ENCODE peak calls at places on chromosomes 12 and 14, in ten cellular contexts. R is heart left ventricle, N is brain microvascular endothelial cell, A is uterus, G is AG04450, S is HepG2, B is tibial nerve, P is astrocyte, I is cardiac fibroblast, W is left lung. Q is an unnamed sample.

GRCh38 chr14:77061630-77062029 is 33.1 kb upstream of the IRF2BPL start:
- DNase-seq in S (no peak), I (no peak), N (no peak), W (no peak), P (no peak), A (no peak), G (no peak), B (no peak), R (no peak), Q (no peak)

GRCh38 chr14:61866932-61867920 is 105.0 kb downstream of the SNAPC1 start:
- DNase-seq in B (no peak), I (peak), A (no peak), N (peak), G (no peak), R (no peak), S (no peak), W (no peak), P (no peak), Q (no peak)

GRCh38 chr12:54588110-54588831 is at the start of gene PPP1R1A:
- DNase-seq in R (peak), S (no peak), I (no peak), A (no peak), W (no peak), N (no peak), G (no peak), B (no peak), P (no peak), Q (peak)

GRCh38 chr14:77220246-77221017 is 38.8 kb downstream of the TMEM63C start:
- DNase-seq in I (no peak), A (no peak), B (no peak), P (no peak), N (no peak), W (no peak), G (no peak), R (no peak), S (no peak), Q (no peak)

GRCh38 chr14:88424573-88424972 is 39.1 kb downstream of the SPATA7 start:
- DNase-seq in B (no peak), G (no peak), S (no peak), N (no peak), A (no peak), W (no peak), I (peak), R (no peak), P (peak), Q (peak)

GRCh38 chr12:604956-605355 is 58.3 kb downstream of the NINJ2 start:
- DNase-seq in P (no peak), N (no peak), I (no peak), G (no peak), A (no peak), S (no peak), W (no peak), R (no peak), B (no peak), Q (no peak)

GRCh38 chr12:27367078-27367477 is 34.4 kb downstream of the BMAL2 start:
- DNase-seq in N (no peak), B (no peak), P (peak), A (no peak), S (no peak), W (no peak), G (no peak), I (peak), R (no peak), Q (no peak)

GRCh38 chr14:100890451-100890850 is 13.1 kb downstream of the RTL1 start:
- DNase-seq in N (no peak), I (no peak), R (peak), B (no peak), A (peak), G (no peak), P (no peak), S (no peak), W (peak), Q (no peak)

GRCh38 chr12:16610006-16610520 is 4.1 kb upstream of the LMO3 start:
- DNase-seq in N (no peak), R (no peak), G (no peak), A (peak), P (no peak), B (no peak), W (no peak), S (no peak), I (no peak), Q (no peak)

GRCh38 chr12:109562871-109563270 is 10.4 kb downstream of the MMAB start:
- DNase-seq in S (no peak), A (no peak), N (no peak), G (no peak), R (no peak), I (no peak), B (no peak), P (no peak), W (no peak), Q (no peak)

GRCh38 chr12:15962760-15963159 is 51.6 kb downstream of the DERA start:
- DNase-seq in N (no peak), B (no peak), P (peak), I (peak), R (no peak), S (no peak), A (no peak), G (no peak), W (no peak), Q (no peak)

GRCh38 chr12:41486718-41487117 is 298.6 kb downstream of the PDZRN4 start:
- DNase-seq in N (peak), R (no peak), S (no peak), W (no peak), I (peak), P (peak), G (peak), B (no peak), A (no peak), Q (no peak)

GRCh38 chr14:102568115-102568614 is 24.3 kb upstream of the RCOR1 start:
- DNase-seq in P (no peak), S (peak), B (no peak), A (no peak), R (no peak), N (no peak), W (no peak), I (no peak), G (no peak), Q (no peak)

GRCh38 chr12:20731274-20731673 is 36.1 kb downstream of the SLCO1C1 start:
- DNase-seq in A (no peak), G (no peak), B (no peak), R (no peak), W (no peak), P (no peak), I (no peak), S (no peak), N (no peak), Q (no peak)

GRCh38 chr12:6970096-6970527 is 352 bp downstream of the PHB2 start:
- DNase-seq in W (no peak), I (peak), S (peak), R (peak), G (no peak), B (no peak), N (no peak), A (peak), P (no peak), Q (no peak)

GRCh38 chr12:128729628-128730121 is 94.1 kb downstream of the SLC15A4 start:
- DNase-seq in I (no peak), W (no peak), R (no peak), G (no peak), A (no peak), P (no peak), S (peak), N (no peak), B (no peak), Q (no peak)

GRCh38 chr12:127770123-127770522 is 496.8 kb upstream of the TMEM132C start:
- DNase-seq in N (no peak), S (no peak), B (no peak), I (no peak), R (no peak), P (no peak), W (no peak), G (no peak), A (no peak), Q (no peak)

GRCh38 chr12:121399391-121400331 is at the start of gene RNF34:
- DNase-seq in R (peak), P (peak), N (peak), I (peak), B (peak), G (peak), W (peak), A (peak), S (peak), Q (peak)

GRCh38 chr12:65649126-65649525 is 175.2 kb upstream of the HMGA2 start:
- DNase-seq in B (peak), N (peak), P (peak), A (peak), S (no peak), W (no peak), I (peak), G (peak), R (no peak), Q (peak)

GRCh38 chr14:34857689-34858449 is 17.3 kb downstream of the BAZ1A start:
- DNase-seq in W (no peak), N (no peak), P (no peak), G (no peak), S (no peak), I (no peak), R (no peak), B (no peak), A (no peak), Q (no peak)

GRCh38 chr14:57179273-57179672 is 89.4 kb downstream of the EXOC5 start:
- DNase-seq in W (no peak), R (no peak), P (no peak), S (no peak), G (no peak), I (no peak), A (no peak), N (no peak), B (no peak), Q (no peak)

GRCh38 chr14:53528114-53528513 is 375.0 kb upstream of the DDHD1 start:
- DNase-seq in I (peak), S (no peak), G (peak), R (no peak), W (peak), B (no peak), A (no peak), N (no peak), P (no peak), Q (peak)

GRCh38 chr14:102944448-102945330 is 22.2 kb downstream of the AMN start:
- DNase-seq in I (no peak), G (no peak), S (no peak), N (no peak), A (no peak), B (no peak), P (no peak), R (no peak), W (peak), Q (no peak)

GRCh38 chr14:100065942-100066574 is 836 bp downstream of the EVL start:
- DNase-seq in B (no peak), G (no peak), I (no peak), N (no peak), S (no peak), P (no peak), A (no peak), W (no peak), R (peak), Q (no peak)

GRCh38 chr14:52015411-52016030 is 26.2 kb downstream of the RTRAF start:
- DNase-seq in I (peak), P (no peak), S (peak), W (no peak), R (no peak), A (no peak), G (no peak), B (no peak), N (peak), Q (peak)

DNA sequence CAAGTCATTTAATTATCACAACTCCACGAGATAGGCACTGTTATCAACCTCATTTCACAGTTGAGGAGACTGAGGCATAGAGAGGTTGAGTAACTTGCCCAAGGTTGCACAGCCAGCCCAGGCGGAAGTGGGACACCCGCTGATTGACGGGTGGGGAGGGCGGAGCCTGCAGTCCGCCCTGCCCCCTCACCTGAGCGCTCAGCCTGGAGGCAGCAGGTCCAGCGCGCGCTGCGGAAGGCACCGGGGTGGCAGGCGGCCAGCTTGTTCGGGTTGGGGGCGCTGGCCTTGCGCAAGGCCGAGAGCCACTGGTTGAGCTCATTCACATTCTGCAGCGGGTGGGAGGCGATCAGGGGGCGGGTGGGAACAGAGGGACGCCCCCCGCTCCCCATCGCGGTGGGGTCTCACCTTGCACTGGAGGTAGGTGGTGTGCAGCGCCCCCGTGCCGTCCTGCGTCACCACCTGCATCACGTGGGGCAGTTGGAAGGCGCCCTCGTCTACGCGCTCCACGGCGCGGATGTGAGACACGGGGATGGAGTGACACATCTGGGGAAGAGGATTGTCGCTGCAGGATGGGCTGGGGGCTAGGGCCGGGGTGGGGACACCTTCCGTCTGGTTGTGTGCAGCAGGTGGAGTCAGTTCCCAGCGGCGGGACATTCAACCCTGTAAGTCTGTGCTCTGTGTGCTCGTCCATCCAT is 31.7 kb downstream of the RASAL1 start:
- DNase-seq in G (no peak), S (peak), W (no peak), B (no peak), P (no peak), R (no peak), I (no peak), A (no peak), N (no peak), Q (no peak)
- H3K4me3 ChIP-seq in G (no peak), S (no peak), W (no peak), B (no peak), P (no peak), R (no peak), I (no peak), A (no peak), N (no peak), Q (no peak)

GRCh38 chr14:21136024-21136423 is 19.8 kb downstream of the OR5AU1 start:
- DNase-seq in S (peak), G (no peak), I (peak), B (no peak), W (no peak), N (no peak), P (peak), A (no peak), R (no peak), Q (peak)
- TF ChIP-seq CTCF in S (peak), G (peak), I (peak), B (peak), W (peak), N (peak), P (peak), A (peak), R (peak), Q (peak)

DNA sequence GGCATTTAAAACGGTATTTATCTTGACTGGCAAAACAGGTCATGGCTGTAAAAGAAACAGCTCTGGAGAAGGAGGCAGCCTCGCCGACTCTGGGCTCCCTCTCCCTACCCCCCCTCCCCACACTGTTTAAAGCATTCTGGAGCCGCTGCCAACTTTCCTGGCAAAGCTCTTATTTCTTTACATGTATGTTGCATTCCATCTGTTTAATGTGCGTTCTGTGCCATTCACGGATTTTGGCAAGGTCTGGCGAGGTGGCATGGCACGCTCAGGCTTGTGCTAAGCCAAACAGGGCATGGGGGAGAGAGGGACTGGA is 41.2 kb upstream of the MED13L start:
- DNase-seq in P (no peak), R (no peak), N (no peak), W (no peak), A (peak), B (no peak), S (no peak), I (no peak), G (no peak), Q (no peak)
- H3K4me3 ChIP-seq in P (no peak), R (no peak), N (no peak), W (no peak), A (no peak), B (no peak), S (no peak), I (no peak), G (no peak), Q (no peak)

GRCh38 chr12:2360630-2361170 is 307.9 kb downstream of the CACNA1C start:
- DNase-seq in N (no peak), R (peak), G (no peak), S (peak), A (no peak), W (no peak), P (no peak), I (no peak), B (no peak), Q (no peak)
- TF ChIP-seq CTCF in N (peak), R (no peak), G (peak), S (no peak), A (no peak), W (peak), P (no peak), I (no peak), B (no peak), Q (peak)

GRCh38 chr14:96040836-96041371 is 1.7 kb downstream of the C14orf132 start:
- DNase-seq in B (no peak), G (no peak), P (peak), I (no peak), S (no peak), W (no peak), R (no peak), N (no peak), A (no peak), Q (no peak)

GRCh38 chr14:96038558-96038919 is 623 bp upstream of the C14orf132 start:
- DNase-seq in N (no peak), B (no peak), R (no peak), P (no peak), S (no peak), G (no peak), I (no peak), W (no peak), A (no peak), Q (no peak)

GRCh38 chr14:96037891-96038557 is 1.1 kb upstream of the C14orf132 start:
- DNase-seq in S (no peak), W (no peak), R (peak), I (peak), N (no peak), P (no peak), B (no peak), A (peak), G (no peak), Q (peak)

GRCh38 chr14:96039633-96040311 is 610 bp downstream of the C14orf132 start:
- DNase-seq in B (no peak), R (no peak), I (no peak), S (no peak), G (no peak), W (no peak), P (peak), A (peak), N (no peak), Q (peak)

GRCh38 chr14:96038920-96039632 is at the start of gene C14orf132:
- DNase-seq in G (no peak), S (no peak), A (peak), N (peak), P (peak), W (peak), I (peak), B (peak), R (peak), Q (peak)
- H3K4me3 ChIP-seq in G (peak), S (peak), A (peak), N (peak), P (peak), W (peak), I (peak), B (peak), R (peak), Q (peak)

GRCh38 chr12:93911436-93911835 is 234.3 kb downstream of the CRADD start:
- DNase-seq in B (no peak), G (no peak), I (no peak), P (peak), S (no peak), W (no peak), A (no peak), N (no peak), R (no peak), Q (no peak)

GRCh38 chr12:93908264-93908663 is 231.1 kb downstream of the CRADD start:
- DNase-seq in S (no peak), N (no peak), B (no peak), G (no peak), W (no peak), P (no peak), A (no peak), I (no peak), R (no peak), Q (no peak)

GRCh38 chr12:93912086-93912733 is 235.0 kb downstream of the CRADD start:
- DNase-seq in I (no peak), R (no peak), W (no peak), A (no peak), N (no peak), P (no peak), S (no peak), G (no peak), B (no peak), Q (no peak)

GRCh38 chr12:93913845-93914244 is 234.5 kb upstream of the PLXNC1 start:
- DNase-seq in A (no peak), G (no peak), S (no peak), W (no peak), R (no peak), P (peak), I (peak), N (peak), B (no peak), Q (peak)

GRCh38 chr12:93908846-93909592 is 231.8 kb downstream of the CRADD start:
- DNase-seq in N (peak), I (peak), P (peak), G (no peak), W (no peak), R (no peak), B (no peak), A (no peak), S (no peak), Q (peak)
- TF ChIP-seq CTCF in N (no peak), I (no peak), P (no peak), G (no peak), W (no peak), R (no peak), B (no peak), A (no peak), S (no peak), Q (no peak)

GRCh38 chr12:89356069-89356665 is 3.9 kb upstream of the DUSP6 start:
- DNase-seq in A (no peak), N (no peak), W (no peak), P (no peak), R (no peak), I (no peak), B (no peak), S (no peak), G (no peak), Q (no peak)
- H3K4me3 ChIP-seq in A (no peak), N (no peak), W (no peak), P (no peak), R (no peak), I (no peak), B (peak), S (peak), G (no peak), Q (no peak)

GRCh38 chr12:69583203-69583602 is 2.1 kb upstream of the CCT2 start:
- DNase-seq in P (no peak), I (no peak), A (no peak), N (no peak), S (peak), R (no peak), W (no peak), B (no peak), G (no peak), Q (peak)
- TF ChIP-seq CTCF in P (no peak), I (peak), A (no peak), N (peak), S (peak), R (no peak), W (no peak), B (no peak), G (peak), Q (no peak)

GRCh38 chr12:104671407-104672095 is 214.8 kb downstream of the CHST11 start:
- DNase-seq in R (peak), W (peak), I (peak), S (peak), N (peak), A (peak), P (peak), B (peak), G (no peak), Q (peak)
- H3K4me3 ChIP-seq in R (no peak), W (no peak), I (no peak), S (no peak), N (no peak), A (no peak), P (peak), B (no peak), G (no peak), Q (no peak)

DNA sequence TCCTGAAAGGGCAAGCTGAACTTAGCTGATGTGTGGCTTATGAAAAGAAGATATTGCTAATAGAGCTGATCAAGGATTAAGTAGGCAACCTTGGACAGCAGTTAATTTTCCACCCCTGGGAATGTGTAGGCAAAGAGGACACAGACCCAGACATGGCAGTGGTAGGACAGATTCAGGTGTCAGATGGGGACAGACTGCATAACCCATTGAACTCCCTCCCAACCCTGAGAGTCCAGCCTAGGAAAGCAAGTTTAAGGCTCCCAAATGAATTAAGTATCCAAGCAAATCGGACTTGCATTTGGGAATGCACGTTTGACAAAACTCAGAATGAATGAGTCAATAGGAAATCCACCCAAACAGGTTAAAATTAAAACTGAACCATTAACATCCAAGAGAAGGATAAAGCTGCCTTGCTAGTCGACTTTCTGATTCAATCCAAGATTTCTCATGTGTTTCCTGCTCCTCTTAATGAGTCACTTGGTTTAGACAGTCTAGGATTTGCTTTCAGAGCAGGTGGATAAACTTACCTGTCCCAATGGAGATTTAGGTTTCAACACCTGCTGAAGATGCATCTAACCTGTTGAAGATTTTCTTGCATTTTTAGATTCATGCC is 385.4 kb downstream of the CCDC91 start:
- DNase-seq in G (no peak), P (no peak), B (no peak), N (no peak), I (no peak), R (no peak), A (no peak), S (no peak), W (no peak), Q (no peak)
- TF ChIP-seq CTCF in G (no peak), P (no peak), B (no peak), N (no peak), I (no peak), R (no peak), A (no peak), S (no peak), W (no peak), Q (no peak)